ENCODE peak calls at places on chromosomes 6 and 20, in five cellular contexts. H, K, S, Q and W are unnamed samples.

GRCh38 chr6:110484321-110484720 is 7.9 kb upstream of the SLC22A16 start:
- DNase-seq in K (no peak), H (no peak), S (no peak), Q (no peak), W (peak; percentile 47)

GRCh38 chr6:10875026-10875425 is 6.8 kb downstream of the GCM2 start:
- DNase-seq in K (no peak), S (no peak), H (no peak), Q (no peak), W (no peak)

GRCh38 chr6:100078509-100078908 is 84.5 kb upstream of the MCHR2 start:
- DNase-seq in S (peak; percentile 40), Q (peak; percentile 4), H (no peak), K (peak; percentile 63), W (peak; percentile 82)

GRCh38 chr20:44790994-44791393 is 19.4 kb downstream of the RIMS4 start:
- DNase-seq in S (no peak), Q (no peak), H (no peak), K (no peak), W (no peak)

GRCh38 chr6:69622230-69622629 is 174.6 kb downstream of the LMBRD1 start:
- DNase-seq in S (no peak), Q (no peak), K (no peak), H (no peak), W (no peak)

GRCh38 chr6:30615958-30616810 is 859 bp downstream of the PPP1R10 start:
- DNase-seq in Q (no peak), K (peak; percentile 78), S (no peak), H (no peak), W (peak; percentile 33)

GRCh38 chr6:121764493-121764892 is 329.0 kb downstream of the GJA1 start:
- DNase-seq in Q (no peak), S (no peak), H (no peak), K (no peak), W (no peak)

GRCh38 chr20:38635721-38636285 is 34.2 kb downstream of the ARHGAP40 start:
- DNase-seq in S (no peak), Q (no peak), H (no peak), K (peak; percentile 77), W (peak; percentile 38)

GRCh38 chr20:32028647-32029372 is 18.6 kb downstream of the CCM2L start:
- DNase-seq in K (no peak), S (no peak), H (no peak), Q (no peak), W (no peak)

GRCh38 chr6:158879180-158879579 is 60.0 kb upstream of the EZR start:
- DNase-seq in Q (no peak), K (no peak), S (no peak), H (no peak), W (peak; percentile 51)

GRCh38 chr6:32194825-32195651 is 2.6 kb upstream of the GPSM3 start:
- DNase-seq in S (no peak), Q (peak; percentile 27), H (no peak), K (peak; percentile 81), W (peak; percentile 67)

GRCh38 chr20:57866250-57867106 is 156.7 kb upstream of the PMEPA1 start:
- DNase-seq in S (no peak), H (no peak), K (no peak), Q (no peak), W (no peak)

GRCh38 chr6:158755636-158756035 is 63.5 kb downstream of the EZR start:
- DNase-seq in K (no peak), Q (no peak), H (no peak), S (no peak), W (no peak)

GRCh38 chr6:68333444-68333843 is 301.6 kb upstream of the ADGRB3 start:
- DNase-seq in S (no peak), Q (no peak), H (no peak), K (no peak), W (no peak)

GRCh38 chr6:25768566-25768965 is 14.0 kb downstream of the SLC17A4 start:
- DNase-seq in H (no peak), K (no peak), S (no peak), Q (no peak), W (no peak)

GRCh38 chr20:14295238-14295637 is 42.2 kb downstream of the FLRT3 start:
- DNase-seq in Q (no peak), K (no peak), S (peak; percentile 12), H (no peak), W (no peak)

GRCh38 chr6:56573624-56574023 is 69.1 kb downstream of the DST start:
- DNase-seq in S (no peak), K (no peak), Q (no peak), H (no peak), W (no peak)

GRCh38 chr6:46983007-46983411 is 59.1 kb downstream of the ADGRF1 start:
- DNase-seq in S (peak; percentile 35), Q (peak; percentile 40), K (no peak), H (no peak), W (no peak)

GRCh38 chr6:134031696-134032255 is 20.6 kb downstream of the SLC2A12 start:
- DNase-seq in S (no peak), H (no peak), Q (no peak), K (no peak), W (no peak)

GRCh38 chr6:30806581-30807183 is 62.3 kb upstream of the IER3 start:
- DNase-seq in S (no peak), H (no peak), K (no peak), Q (no peak), W (no peak)